ENCODE peak calls at places on chromosomes 7 and 10, in six cellular contexts. G is transverse colon, K is colonic mucosa, D is BE2C, S is MM.1S, U is tibial nerve. M is an unnamed sample. For H3K4me1, the result is how much of the 10 kb centered on the place peaks cover.

GRCh38 chr7:2049782-2050510 is 182.8 kb downstream of the MAD1L1 start:
- DNase-seq in S (no peak), D (no peak), U (no peak), K (no peak), G (no peak), M (no peak)

GRCh38 chr10:5466451-5466996 is 32.8 kb downstream of the CALML5 start:
- DNase-seq in U (no peak), S (no peak), G (peak), K (peak), D (peak), M (peak)

GRCh38 chr10:10911471-10911921 is 106.2 kb upstream of the CELF2 start:
- DNase-seq in U (peak), K (peak), G (peak), D (no peak), S (no peak), M (peak)

GRCh38 chr10:4134701-4135100 is 349.7 kb upstream of the KLF6 start:
- DNase-seq in U (no peak), D (no peak), G (no peak), K (no peak), S (no peak), M (no peak)

GRCh38 chr7:147022056-147022455 is 905.5 kb downstream of the CNTNAP2 start:
- DNase-seq in K (no peak), U (no peak), S (no peak), G (no peak), D (no peak), M (no peak)

GRCh38 chr7:75054744-75055527 is 18.7 kb downstream of the RCC1L start:
- DNase-seq in U (no peak), S (no peak), D (no peak), G (no peak), K (peak), M (peak)

GRCh38 chr7:33399528-33400213 is 270.3 kb downstream of the BBS9 start:
- DNase-seq in D (no peak), U (no peak), G (no peak), K (no peak), S (no peak), M (no peak)

GRCh38 chr10:11525503-11525902 is 85.9 kb downstream of the USP6NL start:
- DNase-seq in D (no peak), S (no peak), K (peak), G (peak), U (peak), M (peak)

GRCh38 chr7:112140600-112140999 is 65.6 kb downstream of the DOCK4 start:
- DNase-seq in S (peak), G (no peak), D (no peak), K (no peak), U (no peak), M (no peak)

GRCh38 chr10:47189802-47190201 is 110.2 kb upstream of the GDF10 start:
- DNase-seq in K (no peak), D (no peak), G (no peak), S (no peak), U (no peak), M (no peak)

GRCh38 chr7:38773430-38773829 is 135.6 kb downstream of the VPS41 start:
- DNase-seq in U (no peak), S (no peak), K (no peak), D (no peak), G (no peak), M (no peak)

GRCh38 chr10:63227207-63227895 is 94.2 kb downstream of the NRBF2 start:
- DNase-seq in D (no peak), G (no peak), K (no peak), S (no peak), U (no peak), M (no peak)
- TF ChIP-seq CTCF in D (no peak), G (no peak), K (no peak), S (no peak), U (no peak), M (no peak)

DNA sequence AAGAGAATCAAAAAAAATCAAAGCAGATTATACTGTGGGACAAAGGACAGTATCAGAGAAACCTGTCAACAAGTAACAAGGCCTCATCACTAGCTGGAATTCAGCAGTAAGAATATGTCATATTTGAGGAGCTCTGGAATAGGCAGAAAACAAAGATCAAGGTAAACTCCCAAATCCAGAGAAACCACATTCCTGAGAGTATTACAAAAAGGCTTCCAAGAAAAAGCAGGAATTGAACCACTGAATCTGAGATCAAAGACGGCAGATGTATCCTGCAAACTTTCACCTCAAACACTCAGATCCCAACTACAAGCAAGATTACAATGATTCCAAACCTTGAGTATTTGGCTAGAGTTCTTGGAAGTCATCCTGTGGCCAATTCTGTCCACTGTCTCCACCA is 16.3 kb downstream of the TPK1 start:
- DNase-seq in S (no peak), U (no peak), K (no peak), D (no peak), G (no peak), M (no peak)
- H3K4me3 ChIP-seq in S (no peak), U (no peak), K (no peak), D (no peak), G (no peak), M (no peak)

GRCh38 chr10:86512137-86512536 is 9.5 kb downstream of the WAPL start:
- DNase-seq in D (no peak), S (no peak), K (no peak), G (no peak), U (no peak), M (no peak)
- H3K4me1 ChIP-seq in D (under half), S (under half), K (under half), G (under half), U (under half), M (under half)

GRCh38 chr10:130021373-130021950 is 57.4 kb upstream of the EBF3 start:
- DNase-seq in U (peak), S (no peak), G (no peak), K (no peak), D (no peak), M (no peak)

GRCh38 chr10:130022071-130022470 is 58.0 kb upstream of the EBF3 start:
- DNase-seq in S (no peak), G (no peak), U (no peak), K (no peak), D (no peak), M (no peak)

GRCh38 chr10:130020651-130021372 is 56.7 kb upstream of the EBF3 start:
- DNase-seq in D (no peak), S (no peak), G (no peak), U (no peak), K (no peak), M (peak)

GRCh38 chr10:130023454-130024230 is 59.6 kb upstream of the EBF3 start:
- DNase-seq in K (no peak), S (no peak), D (no peak), U (no peak), G (no peak), M (no peak)

DNA sequence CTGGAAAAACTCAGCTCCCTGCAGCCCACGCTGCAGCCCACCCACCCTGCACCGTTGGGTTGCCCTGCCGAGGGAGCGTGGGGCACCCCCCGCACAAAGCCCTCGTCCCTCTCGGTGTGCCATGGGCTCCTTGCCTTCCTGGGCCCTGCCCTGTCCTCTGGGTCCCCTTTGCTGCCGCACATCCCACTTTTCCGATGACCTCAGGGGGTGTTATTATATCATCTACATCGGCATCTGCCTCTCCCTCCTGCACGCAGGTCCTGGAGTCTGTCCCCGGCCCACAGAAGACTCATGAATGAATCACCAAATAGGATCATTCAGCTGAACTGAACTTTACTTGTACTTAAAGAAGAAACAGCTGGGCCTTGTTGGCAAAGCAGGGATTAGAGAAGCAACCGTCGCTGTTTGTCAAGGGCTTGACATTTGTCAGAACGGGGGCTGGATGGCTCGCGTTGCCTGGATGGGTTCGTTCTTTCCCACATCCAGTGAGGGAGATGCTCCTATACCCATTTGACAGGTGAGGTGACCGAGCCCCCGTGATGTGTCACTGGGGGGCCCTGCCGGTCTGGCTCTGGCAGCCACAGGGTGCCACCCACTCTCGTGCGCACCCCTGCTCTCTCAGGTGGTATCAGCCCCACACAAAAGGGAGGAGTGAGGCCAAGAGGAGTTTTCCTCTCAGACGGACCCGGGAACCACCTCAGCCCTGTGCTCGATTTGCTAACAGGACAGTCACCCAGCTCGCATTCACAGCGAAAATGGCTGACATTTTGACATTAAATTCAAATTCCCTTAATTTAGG is 58.6 kb upstream of the EBF3 start:
- DNase-seq in K (no peak), G (no peak), U (no peak), S (no peak), D (no peak), M (peak)
- TF ChIP-seq CTCF in K (no peak), G (no peak), U (no peak), S (no peak), D (no peak), M (no peak)

DNA sequence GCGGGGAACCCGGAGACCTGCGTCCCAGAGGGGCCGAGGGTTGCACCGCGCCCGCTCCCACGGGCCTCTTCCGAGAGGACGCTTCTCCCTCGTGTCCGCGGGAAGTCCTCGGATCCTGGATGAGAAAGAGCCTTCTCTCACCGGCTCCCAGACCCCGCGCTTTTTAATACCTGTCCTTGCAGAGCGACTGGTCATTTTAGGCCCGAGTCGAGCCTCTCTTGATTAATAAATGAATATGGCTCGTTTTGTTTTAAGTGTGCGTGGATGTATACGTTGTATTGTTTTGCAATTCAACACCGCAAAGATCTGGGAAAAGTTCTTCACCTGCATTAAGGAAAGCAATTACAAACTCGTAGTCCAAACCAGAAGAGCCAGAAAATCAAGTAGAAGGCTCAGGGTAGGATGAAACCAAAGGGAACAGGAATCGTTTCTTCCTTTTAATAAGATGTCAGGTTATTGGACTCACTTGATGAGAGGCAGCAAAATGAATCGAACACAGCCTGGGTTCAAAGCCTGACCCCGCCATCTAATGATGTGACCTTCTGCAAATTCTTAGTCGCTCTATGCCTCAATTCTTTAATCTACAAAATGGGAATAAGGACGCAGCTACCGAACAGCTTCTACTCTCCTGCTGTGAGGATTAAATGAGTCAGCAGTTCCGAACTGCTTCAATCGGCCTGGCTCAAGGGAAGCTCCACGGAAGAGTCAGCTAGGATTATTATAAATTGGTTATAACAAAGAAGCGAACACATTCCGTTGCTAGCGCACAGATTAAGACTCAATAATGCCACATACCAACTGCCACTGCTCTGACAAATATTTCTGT is 277.8 kb upstream of the NEBL start:
- DNase-seq in S (no peak), K (no peak), G (no peak), D (no peak), U (no peak), M (no peak)
- H3K4me3 ChIP-seq in S (no peak), K (peak), G (no peak), D (no peak), U (peak), M (peak)

DNA sequence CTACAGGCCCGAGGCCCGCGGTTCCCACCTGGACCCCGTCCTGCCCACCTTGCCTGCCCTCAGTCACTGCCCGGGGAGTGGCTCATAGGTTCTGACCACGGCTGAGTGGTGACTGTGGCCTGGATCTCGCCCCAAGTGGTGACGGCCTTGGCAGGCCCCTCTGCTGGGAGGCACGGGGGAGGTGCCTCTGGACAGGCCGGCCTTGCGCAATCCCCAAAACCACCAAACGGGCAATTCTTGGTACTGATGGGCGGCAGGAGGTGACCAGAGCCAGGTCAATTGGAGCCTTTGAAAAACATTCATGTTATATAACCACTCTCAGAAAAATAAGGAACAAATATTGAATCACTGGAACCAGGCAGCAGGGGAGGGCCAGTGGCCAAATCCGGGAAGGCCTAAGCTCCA is 83.4 kb downstream of the PRKAG2 start:
- DNase-seq in S (no peak), G (no peak), K (no peak), U (peak), D (no peak), M (no peak)
- H3K4me1 ChIP-seq in S (under half), G (under half), K (under half), U (under half), D (under half), M (under half)

DNA sequence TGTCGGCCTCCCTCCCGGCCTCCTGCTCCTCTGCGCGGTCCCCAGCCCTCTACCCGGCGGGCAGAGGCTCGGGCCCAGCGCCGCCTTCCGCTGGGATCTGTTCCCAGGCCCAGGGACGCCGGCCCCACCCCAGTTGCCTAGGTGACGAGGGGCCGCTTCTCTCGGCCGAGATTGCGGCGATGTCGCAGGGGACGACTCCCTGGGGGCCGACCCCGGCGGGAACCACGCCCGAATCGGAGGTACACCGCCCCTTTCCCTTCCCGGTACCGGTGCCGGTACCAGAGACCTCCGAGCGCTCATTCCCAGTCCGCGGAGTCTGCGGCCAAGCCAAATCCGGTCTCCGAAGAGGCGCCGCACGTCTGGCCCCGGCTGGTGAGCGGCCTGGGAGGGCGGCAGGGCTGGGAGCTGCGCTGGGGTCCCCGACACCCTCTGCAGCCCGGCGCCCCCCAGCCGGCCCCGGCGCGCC is at the start of gene CABCOCO1:
- DNase-seq in G (peak), S (no peak), K (peak), U (peak), D (no peak), M (peak)
- TF ChIP-seq CTCF in G (no peak), S (no peak), K (no peak), U (no peak), D (no peak), M (no peak)

GRCh38 chr10:28939352-28940157 is 262.2 kb downstream of the BAMBI start:
- DNase-seq in K (peak), G (peak), D (peak), U (peak), S (no peak), M (peak)
- H3K4me3 ChIP-seq in K (no peak), G (no peak), D (no peak), U (no peak), S (no peak), M (no peak)

DNA sequence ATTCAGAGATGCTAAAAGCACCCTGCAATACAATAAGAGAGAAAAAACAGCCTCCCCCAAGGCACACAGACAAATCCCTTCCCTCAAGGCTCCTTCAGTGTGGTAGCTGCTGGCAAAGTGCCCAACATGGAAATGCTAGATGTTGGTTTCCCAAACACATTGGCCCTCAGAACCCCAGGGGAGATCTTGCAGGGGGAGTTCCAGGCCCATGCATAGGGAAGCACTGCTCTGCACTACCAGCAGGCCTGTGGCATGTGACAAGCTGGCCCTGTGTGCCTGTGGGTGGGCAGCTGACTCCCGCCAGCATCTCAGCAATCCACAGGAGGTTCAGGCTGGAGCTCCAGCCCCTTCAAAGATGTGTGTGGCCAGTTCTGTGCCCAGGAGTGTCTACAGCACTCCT is 16.8 kb upstream of the CSGALNACT2 start:
- DNase-seq in G (peak), S (no peak), U (peak), K (no peak), D (no peak), M (no peak)
- H3K4me1 ChIP-seq in G (under half), S (under half), U (under half), K (under half), D (under half), M (under half)

M was measured in uterus.